ENCODE peak calls at places on chromosomes 6 and 20, in ten cellular contexts. G is HT-29, J is brain microvascular endothelial cell, R is right atrium auricular region, A is hippocampal formation, F is retina, W is epithelial cell of esophagus, V is A549, Z is GM23248, Y is lung. E is an unnamed sample.

GRCh38 chr6:159833997-159834601 is 34.0 kb downstream of the PNLDC1 start:
- DNase-seq in V (no peak), G (no peak), R (no peak), W (no peak), Y (no peak), J (no peak), Z (no peak), F (no peak), A (no peak), E (no peak)

GRCh38 chr6:37343248-37343647 is 10.5 kb upstream of the RNF8 start:
- DNase-seq in A (no peak), V (no peak), Y (no peak), J (no peak), Z (no peak), R (no peak), G (no peak), F (no peak), W (no peak), E (no peak)

GRCh38 chr6:67287566-67287965 is 1347.5 kb upstream of the ADGRB3 start:
- DNase-seq in Y (no peak), J (no peak), G (no peak), Z (no peak), V (no peak), F (no peak), W (no peak), A (no peak), R (no peak), E (no peak)

GRCh38 chr6:52787917-52788316 is 15.7 kb downstream of the GSTA1 start:
- DNase-seq in W (peak), V (no peak), F (no peak), G (no peak), R (no peak), J (no peak), Z (no peak), A (no peak), Y (no peak), E (no peak)

GRCh38 chr20:1810926-1811620 is 84.1 kb upstream of the SIRPA start:
- DNase-seq in J (peak), A (peak), Z (peak), F (no peak), G (no peak), V (no peak), R (peak), Y (no peak), W (no peak), E (peak)

GRCh38 chr6:14758421-14759043 is 487.3 kb upstream of the JARID2 start:
- DNase-seq in W (peak), R (no peak), G (no peak), A (no peak), J (no peak), F (peak), Y (no peak), V (no peak), Z (peak), E (no peak)

GRCh38 chr6:958531-958930 is 265.6 kb upstream of the EXOC2 start:
- DNase-seq in A (no peak), R (no peak), F (no peak), V (no peak), Z (peak), W (peak), Y (no peak), J (peak), G (no peak), E (no peak)

GRCh38 chr20:45629496-45630100 is at the start of gene WFDC10A:
- DNase-seq in Y (peak), R (peak), J (peak), G (peak), F (peak), A (no peak), V (peak), W (peak), Z (peak), E (no peak)

GRCh38 chr20:59938696-59939051 is 1.4 kb downstream of the PPP1R3D start:
- DNase-seq in Y (no peak), Z (peak), J (no peak), V (no peak), G (peak), W (peak), F (no peak), R (no peak), A (no peak), E (no peak)

GRCh38 chr20:8005033-8005432 is 14.5 kb downstream of the TMX4 start:
- DNase-seq in R (no peak), Z (no peak), F (no peak), W (no peak), V (no peak), A (no peak), J (no peak), Y (no peak), G (no peak), E (no peak)

GRCh38 chr6:137465378-137466009 is 28.7 kb downstream of the OLIG3 start:
- DNase-seq in J (no peak), Z (no peak), G (no peak), R (no peak), A (no peak), Y (no peak), F (no peak), V (no peak), W (no peak), E (no peak)

E was measured in vagina.